ENCODE peak calls at places on chromosomes 12 and 14, in ten cellular contexts. T is Karpas-422; E is GM10248; C is iPS-NIHi11; X is amniotic stem cell; P is NT2/D1; Z is mesendoderm; Y is activated naive CD4-positive, alpha-beta T cell treated with anti-CD3 and anti-CD28 coated beads, Interleukin-2, amount 50 U/mL, for 72 hours; Q is T-helper 1 cell; W is left cardiac atrium. S is an unnamed sample.

GRCh38 chr14:104370256-104370870 is 209.2 kb upstream of the C14orf180 start:
- DNase-seq in T (peak; percentile 85), E (no peak), C (peak; percentile 79), X (no peak), P (peak; percentile 11), Z (peak; percentile 59), Y (no peak), Q (no peak), W (peak; percentile 23), S (no peak)

GRCh38 chr14:72010474-72010873 is 78.2 kb downstream of the RGS6 start:
- DNase-seq in T (no peak), E (no peak), C (no peak), X (no peak), P (no peak), Z (no peak), Y (no peak), Q (no peak), W (no peak), S (no peak)

GRCh38 chr14:91277546-91278382 is 33.3 kb upstream of the GPR68 start:
- DNase-seq in T (no peak), E (no peak), C (no peak), X (no peak), P (no peak), Z (no peak), Y (no peak), Q (no peak), W (no peak), S (no peak)

GRCh38 chr12:60487284-60487683 is 891.5 kb downstream of the SLC16A7 start:
- DNase-seq in T (no peak), E (no peak), C (no peak), X (no peak), P (no peak), Z (no peak), Y (no peak), Q (no peak), W (no peak), S (no peak)

GRCh38 chr12:127400231-127400630 is 866.7 kb upstream of the TMEM132C start:
- DNase-seq in T (no peak), E (no peak), C (no peak), X (no peak), P (no peak), Z (no peak), Y (no peak), Q (no peak), W (no peak), S (no peak)

GRCh38 chr12:6961695-6962284 is 8.7 kb downstream of the PHB2 start:
- DNase-seq in T (peak; percentile 90), E (peak; percentile 62), C (peak; percentile 87), X (peak; percentile 66), P (peak; percentile 96), Z (peak; percentile 97), Y (peak; percentile 72), Q (no peak), W (peak; percentile 77), S (peak; percentile 89)

GRCh38 chr14:54738009-54738408 is 164.6 kb downstream of the GCH1 start:
- DNase-seq in T (no peak), E (no peak), C (no peak), X (no peak), P (no peak), Z (no peak), Y (no peak), Q (no peak), W (no peak), S (no peak)

GRCh38 chr14:24246765-24247212 is 4.4 kb upstream of the TINF2 start:
- DNase-seq in T (no peak), E (peak; percentile 67), C (no peak), X (no peak), P (no peak), Z (no peak), Y (no peak), Q (no peak), W (no peak), S (peak; percentile 10)

GRCh38 chr12:91681751-91682150 is 463.9 kb downstream of the BTG1 start:
- DNase-seq in T (no peak), E (no peak), C (no peak), X (no peak), P (no peak), Z (no peak), Y (no peak), Q (no peak), W (no peak), S (no peak)

GRCh38 chr12:29103539-29103974 is 45.5 kb upstream of the FAR2 start:
- DNase-seq in T (no peak), E (peak; percentile 36), C (no peak), X (no peak), P (no peak), Z (no peak), Y (no peak), Q (no peak), W (no peak), S (no peak)

GRCh38 chr12:50057000-50057841 is at the start of gene ASIC1:
- DNase-seq in T (peak; percentile 84), E (peak; percentile 57), C (peak; percentile 87), X (peak; percentile 38), P (no peak), Z (peak; percentile 69), Y (no peak), Q (no peak), W (peak; percentile 76), S (peak; percentile 84)

GRCh38 chr12:59891180-59891579 is 295.4 kb downstream of the SLC16A7 start:
- DNase-seq in T (no peak), E (no peak), C (no peak), X (no peak), P (no peak), Z (no peak), Y (no peak), Q (no peak), W (no peak), S (no peak)

GRCh38 chr12:20432290-20432689 is 64.0 kb downstream of the PDE3A start:
- DNase-seq in T (no peak), E (no peak), C (no peak), X (no peak), P (no peak), Z (no peak), Y (no peak), Q (no peak), W (no peak), S (no peak)

GRCh38 chr12:57243521-57244305 is 7.3 kb downstream of the STAC3 start:
- DNase-seq in T (peak; percentile 94), E (peak; percentile 82), C (peak; percentile 88), X (peak; percentile 49), P (peak; percentile 77), Z (peak; percentile 92), Y (peak; percentile 76), Q (peak; percentile 52), W (peak; percentile 84), S (peak; percentile 87)